ENCODE peak calls at places on chromosomes 16 and 17, in six cellular contexts. B is cardiac fibroblast, J is AG04450, T is fibroblast of the aortic adventitia, E is left ventricle myocardium inferior, Y is omental fat pad. Q is an unnamed sample.

GRCh38 chr17:50689956-50690886 is 17.5 kb downstream of the ANKRD40 start:
- DNase-seq in B (no peak), J (no peak), E (no peak), Y (no peak), T (no peak), Q (no peak)

GRCh38 chr16:89195521-89196171 is 4.7 kb downstream of the SLC22A31 start:
- DNase-seq in T (no peak), Y (no peak), J (no peak), E (no peak), B (no peak), Q (no peak)

GRCh38 chr16:67150058-67150832 is 553 bp downstream of the B3GNT9 start:
- DNase-seq in B (peak; percentile 83), Y (no peak), T (peak; percentile 59), J (no peak), E (peak; percentile 56), Q (no peak)

GRCh38 chr17:67779098-67779672 is 46.1 kb upstream of the BPTF start:
- DNase-seq in J (no peak), Y (no peak), T (peak; percentile 70), E (peak; percentile 42), B (peak; percentile 86), Q (no peak)

GRCh38 chr17:72946696-72947095 is 145.8 kb downstream of the SLC39A11 start:
- DNase-seq in J (no peak), B (no peak), E (no peak), Y (no peak), T (no peak), Q (no peak)

GRCh38 chr17:35795007-35795870 is at the start of gene MMP28:
- DNase-seq in B (no peak), Y (no peak), T (no peak), E (peak; percentile 49), J (no peak), Q (no peak)

GRCh38 chr16:3264137-3265036 is 8.0 kb upstream of the MEFV start:
- DNase-seq in Y (peak; percentile 87), E (peak; percentile 96), B (peak; percentile 99), J (peak; percentile 94), T (peak; percentile 96), Q (peak; percentile 99)

GRCh38 chr17:39676198-39676819 is 8.1 kb downstream of the PNMT start:
- DNase-seq in J (no peak), B (peak; percentile 32), T (no peak), E (peak; percentile 76), Y (no peak), Q (no peak)

GRCh38 chr17:58667934-58668597 is 23.8 kb downstream of the TEX14 start:
- DNase-seq in B (no peak), J (no peak), T (no peak), Y (no peak), E (no peak), Q (peak; percentile 15)

GRCh38 chr17:20307325-20307910 is 159.9 kb downstream of the LGALS9B start:
- DNase-seq in Y (no peak), T (no peak), J (no peak), B (no peak), E (no peak), Q (no peak)

GRCh38 chr17:6753006-6753445 is 2.8 kb upstream of the XAF1 start:
- DNase-seq in J (peak; percentile 20), E (peak; percentile 66), T (peak; percentile 78), Y (no peak), B (peak; percentile 85), Q (peak; percentile 58)

GRCh38 chr16:12057276-12057675 is 80.7 kb downstream of the SNX29 start:
- DNase-seq in J (no peak), T (peak; percentile 34), B (peak; percentile 68), Y (no peak), E (no peak), Q (peak; percentile 4)

GRCh38 chr17:75557075-75557851 is 30.3 kb upstream of the MYO15B start:
- DNase-seq in Y (no peak), B (peak; percentile 60), E (no peak), J (no peak), T (peak; percentile 70), Q (peak; percentile 77)

GRCh38 chr17:78689029-78689428 is 93.0 kb downstream of the CYTH1 start:
- DNase-seq in J (no peak), T (no peak), Y (no peak), E (no peak), B (no peak), Q (no peak)

GRCh38 chr17:79803997-79804855 is 7.3 kb upstream of the CBX8 start:
- DNase-seq in E (no peak), J (no peak), T (peak; percentile 21), Y (no peak), B (no peak), Q (no peak)

GRCh38 chr17:76137351-76138233 is 3.5 kb downstream of the FOXJ1 start:
- DNase-seq in Y (no peak), E (no peak), T (no peak), B (no peak), J (no peak), Q (no peak)

GRCh38 chr16:75433732-75434413 is 570 bp upstream of the CFDP1 start:
- DNase-seq in E (no peak), B (peak; percentile 97), Y (peak; percentile 40), T (peak; percentile 96), J (peak; percentile 92), Q (peak; percentile 96)

DNA sequence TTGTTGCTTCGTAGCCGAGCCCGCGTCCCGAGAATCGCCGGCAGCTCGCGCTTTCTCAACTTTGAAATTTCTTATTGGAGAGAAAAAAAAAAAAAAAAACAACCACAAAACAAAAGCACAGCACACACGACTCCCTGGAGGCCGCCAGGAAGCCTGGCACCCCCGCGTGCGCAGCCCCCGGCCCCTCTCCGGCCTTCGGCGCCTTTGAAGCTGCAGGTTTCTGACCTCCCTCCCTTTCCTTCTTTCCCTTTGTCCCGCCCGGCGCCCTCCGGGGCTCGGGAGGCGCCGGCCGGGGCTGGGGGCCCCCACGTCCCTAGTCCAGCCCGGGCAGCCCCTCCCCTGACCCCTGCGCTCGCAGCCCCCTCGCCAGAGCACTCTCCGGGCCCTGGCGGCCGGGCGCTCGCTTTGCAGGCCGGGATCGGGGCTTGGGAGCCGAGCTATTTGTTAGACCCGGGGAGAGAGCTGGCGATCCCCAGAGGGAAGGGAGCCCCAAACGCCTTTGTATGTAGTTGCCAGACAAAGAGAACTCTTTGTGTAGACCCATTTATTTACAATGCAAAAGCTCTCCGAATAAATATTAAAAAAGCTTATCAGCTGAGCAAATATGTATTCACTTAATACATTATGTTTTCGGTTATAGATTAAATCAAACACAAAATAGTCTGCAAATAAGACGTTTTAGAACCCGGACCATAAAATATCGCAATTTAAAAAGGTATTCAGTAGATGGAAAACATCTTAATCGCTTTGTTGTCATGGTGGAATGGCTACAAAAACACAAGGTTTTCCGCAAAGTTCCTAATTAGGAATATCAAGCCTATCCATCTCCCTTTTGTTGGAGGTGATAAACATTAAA is 2.3 kb downstream of the BAHCC1 start:
- DNase-seq in J (no peak), E (no peak), B (peak; percentile 69), T (peak; percentile 75), Y (no peak), Q (peak; percentile 52)
- TF ChIP-seq CTCF in J (peak; percentile 30), E (peak; percentile 57), B (peak; percentile 18), T (peak; percentile 29), Y (no peak), Q (peak; percentile 67)

DNA sequence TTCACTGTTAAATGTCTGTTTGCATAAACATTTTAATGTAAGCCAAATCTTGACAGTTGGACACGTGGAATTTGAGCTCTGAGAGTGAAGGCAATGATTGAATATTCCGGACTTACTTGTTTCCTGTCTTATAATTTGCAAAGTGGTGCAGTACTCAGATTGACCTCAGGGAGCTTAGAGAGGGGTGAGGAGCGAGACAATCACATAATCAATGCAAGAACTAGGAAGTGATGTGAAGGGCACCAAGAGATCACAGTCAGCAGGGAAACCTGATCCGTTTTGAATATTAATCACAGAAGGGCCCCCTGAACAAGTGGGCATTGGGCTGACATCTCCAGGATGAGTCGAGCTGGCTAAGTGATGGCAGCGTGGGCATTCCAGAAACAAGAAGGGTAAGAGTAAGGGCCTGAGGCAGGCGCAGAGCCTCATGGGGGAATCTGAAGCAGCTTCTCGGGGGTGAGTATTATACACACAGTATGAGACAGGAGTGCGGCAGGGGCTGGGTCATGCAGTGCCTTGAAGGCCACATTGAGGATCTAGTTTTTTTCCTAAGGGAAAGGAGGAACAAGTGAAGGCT is 26.1 kb downstream of the TEX2 start:
- DNase-seq in B (no peak), Y (no peak), T (no peak), J (no peak), E (no peak), Q (no peak)
- TF ChIP-seq CTCF in B (no peak), Y (no peak), T (peak; percentile 30), J (peak; percentile 43), E (peak; percentile 35), Q (peak; percentile 63)

GRCh38 chr17:53150101-53150698 is 672.5 kb upstream of the KIF2B start:
- DNase-seq in E (no peak), Y (no peak), B (peak; percentile 10), J (no peak), T (no peak), Q (no peak)
- TF ChIP-seq CTCF in E (no peak), Y (no peak), B (no peak), J (no peak), T (no peak), Q (no peak)

DNA sequence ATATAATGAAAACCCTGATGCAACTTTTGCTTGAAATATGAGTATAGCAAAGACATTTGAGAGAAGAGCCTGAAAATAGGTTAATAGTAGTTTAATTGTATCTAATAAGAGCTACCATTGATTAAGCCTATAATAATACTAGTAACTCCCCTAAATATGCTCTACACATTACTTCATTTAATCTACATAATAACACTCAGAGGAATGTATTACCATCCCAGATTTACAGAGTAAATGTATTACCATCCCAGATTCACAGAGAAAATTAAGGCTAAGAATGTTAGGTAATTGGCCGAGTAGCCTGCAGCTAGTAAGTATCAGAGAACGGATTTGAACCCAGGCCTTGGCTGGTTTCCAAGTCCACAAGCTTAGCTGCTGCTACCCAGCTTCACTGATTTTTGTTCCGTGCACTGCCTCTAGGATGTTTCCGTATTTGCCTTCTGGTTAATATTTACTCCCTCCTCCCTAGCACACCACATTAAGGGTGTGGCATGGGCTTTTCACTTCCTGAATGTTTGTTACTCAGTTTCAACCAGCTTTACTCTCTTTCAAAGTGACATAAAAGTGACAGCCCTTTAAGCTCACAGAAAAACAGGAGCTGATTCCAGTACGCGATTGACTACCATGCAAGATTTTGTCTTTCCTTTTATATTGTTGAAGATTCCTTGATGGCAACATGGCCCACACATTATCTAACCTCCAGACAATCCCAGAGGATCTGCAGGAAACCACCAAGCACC is 26.6 kb upstream of the TOX3 start:
- DNase-seq in B (no peak), Y (no peak), T (no peak), E (no peak), J (no peak), Q (no peak)
- TF ChIP-seq CTCF in B (no peak), Y (no peak), T (no peak), E (no peak), J (no peak), Q (no peak)